ENCODE peak calls at places on chromosomes 13 and 19, in nine cellular contexts. X is stimulated activated effector memory CD8-positive, alpha-beta T cell treated with anti-CD3 and anti-CD28 coated beads, Interleukin-12 subunit alpha, Interleukin-12 subunit beta, amount 100 ng/mL, for 72 hours; Y is nucleus accumbens; R is KBM-7; I is AG10803; E is EL; F is amygdala; N is activated CD8-positive, alpha-beta memory T cell treated with anti-CD3 and anti-CD28 coated beads for 1 hour; H is glutamatergic neuron. Z is an unnamed sample.

GRCh38 chr13:42041017-42041683 is 7.3 kb upstream of the DGKH start:
- DNase-seq in N (no peak), H (peak; percentile 55), E (peak; percentile 66), Y (peak; percentile 33), I (peak; percentile 45), F (no peak), X (peak; percentile 73), R (peak; percentile 63), Z (no peak)

GRCh38 chr19:29326351-29326750 is 113.4 kb upstream of the UQCRFS1 start:
- DNase-seq in E (peak; percentile 8), I (no peak), R (no peak), X (no peak), Y (no peak), H (no peak), F (no peak), N (no peak), Z (no peak)

GRCh38 chr19:18798384-18799352 is 7.6 kb upstream of the COMP start:
- DNase-seq in N (no peak), H (no peak), I (no peak), F (no peak), Y (no peak), R (no peak), X (no peak), E (no peak), Z (no peak)

GRCh38 chr13:73358606-73359005 is 299.8 kb downstream of the KLF5 start:
- DNase-seq in N (no peak), X (no peak), F (no peak), Y (no peak), H (no peak), E (no peak), R (no peak), I (no peak), Z (no peak)

GRCh38 chr19:29040951-29041350 is 172.0 kb downstream of the UQCRFS1 start:
- DNase-seq in X (no peak), E (no peak), H (no peak), N (no peak), F (no peak), Y (no peak), I (no peak), R (no peak), Z (no peak)

GRCh38 chr13:106619688-106620555 is 52.0 kb upstream of the ARGLU1 start:
- DNase-seq in H (no peak), N (no peak), I (peak; percentile 72), F (no peak), R (peak; percentile 65), E (peak; percentile 57), Y (no peak), X (no peak), Z (peak; percentile 45)

GRCh38 chr13:46160474-46161066 is 21.4 kb downstream of the LCP1 start:
- DNase-seq in N (no peak), F (no peak), E (peak; percentile 52), Y (no peak), R (peak; percentile 85), X (no peak), H (no peak), I (peak; percentile 64), Z (peak; percentile 39)

GRCh38 chr13:63446329-63446728 is 2030.7 kb upstream of the PCDH20 start:
- DNase-seq in X (no peak), N (no peak), F (no peak), E (no peak), Y (no peak), I (no peak), R (no peak), H (no peak), Z (no peak)

GRCh38 chr13:29918845-29919244 is 68.4 kb upstream of the UBL3 start:
- DNase-seq in H (no peak), X (no peak), I (peak; percentile 90), N (no peak), R (no peak), E (peak; percentile 93), Y (no peak), F (no peak), Z (peak; percentile 22)

GRCh38 chr19:37309834-37310575 is 60.9 kb upstream of the ZNF527 start:
- DNase-seq in N (no peak), X (no peak), E (no peak), I (no peak), H (no peak), F (no peak), R (peak; percentile 37), Y (no peak), Z (no peak)

GRCh38 chr13:79128158-79128557 is 277.9 kb downstream of the RBM26 start:
- DNase-seq in E (peak; percentile 50), N (no peak), Y (no peak), X (no peak), H (no peak), I (peak; percentile 2), F (no peak), R (peak; percentile 67), Z (no peak)

GRCh38 chr19:7415163-7415856 is 66.6 kb downstream of the ARHGEF18 start:
- DNase-seq in Y (no peak), I (no peak), N (no peak), E (no peak), R (no peak), F (no peak), H (no peak), X (no peak), Z (peak; percentile 50)

GRCh38 chr19:37896142-37896541 is 10.3 kb downstream of the WDR87 start:
- DNase-seq in Y (no peak), X (no peak), E (no peak), R (no peak), I (no peak), N (no peak), H (no peak), F (no peak), Z (no peak)

GRCh38 chr13:76672422-76672821 is 213.8 kb downstream of the KCTD12 start:
- DNase-seq in R (no peak), Y (no peak), N (no peak), I (peak; percentile 18), F (no peak), E (no peak), X (no peak), H (no peak), Z (no peak)

GRCh38 chr13:23433171-23434153 is at the start of gene SACS:
- DNase-seq in I (peak; percentile 55), N (no peak), Y (peak; percentile 56), R (no peak), F (peak; percentile 18), E (peak; percentile 61), H (peak; percentile 78), X (peak; percentile 46), Z (peak; percentile 52)

GRCh38 chr13:29594710-29595379 is 643 bp downstream of the SLC7A1 start:
- DNase-seq in N (peak; percentile 36), E (peak; percentile 67), H (peak; percentile 63), R (no peak), X (peak; percentile 90), Y (peak; percentile 61), F (no peak), I (peak; percentile 72), Z (peak; percentile 45)

GRCh38 chr19:46470376-46470775 is 987 bp downstream of the PNMA8A start:
- DNase-seq in N (no peak), H (no peak), Y (no peak), E (no peak), X (no peak), F (no peak), R (no peak), I (no peak), Z (no peak)

GRCh38 chr13:99970761-99971575 is 599 bp downstream of the ZIC5 start:
- DNase-seq in F (no peak), X (no peak), R (no peak), H (no peak), E (no peak), I (no peak), Y (no peak), N (no peak), Z (no peak)

GRCh38 chr13:113648218-113648615 is 9.8 kb downstream of the ATP4B start:
- DNase-seq in R (no peak), N (no peak), H (peak; percentile 10), F (no peak), E (no peak), Y (no peak), X (no peak), I (no peak), Z (no peak)

GRCh38 chr13:98961204-98962105 is 16.4 kb downstream of the DOCK9 start:
- DNase-seq in X (no peak), R (no peak), Y (no peak), I (peak; percentile 41), F (no peak), E (peak; percentile 57), N (no peak), H (no peak), Z (no peak)

GRCh38 chr19:13751436-13751835 is 12.9 kb upstream of the MRI1 start:
- DNase-seq in F (no peak), H (no peak), I (no peak), N (no peak), E (no peak), R (no peak), Y (no peak), X (no peak), Z (no peak)

GRCh38 chr13:20955496-20955895 is 53.0 kb upstream of the XPO4 start:
- DNase-seq in R (no peak), F (no peak), E (no peak), N (no peak), X (no peak), Y (no peak), I (no peak), H (no peak), Z (no peak)

GRCh38 chr19:35095667-35096368 is 19.8 kb upstream of the FXYD3 start:
- DNase-seq in H (no peak), N (no peak), I (no peak), F (no peak), X (no peak), Y (no peak), E (no peak), R (no peak), Z (no peak)

GRCh38 chr13:114132419-114133121 is at the start of gene RASA3:
- DNase-seq in H (peak; percentile 83), N (no peak), F (no peak), X (peak; percentile 80), R (peak; percentile 76), I (peak; percentile 81), E (peak; percentile 81), Y (peak; percentile 53), Z (peak; percentile 65)

GRCh38 chr13:50152655-50153309 is 137.5 kb downstream of the KCNRG start:
- DNase-seq in R (no peak), F (no peak), N (no peak), X (no peak), H (no peak), E (no peak), I (no peak), Y (no peak), Z (no peak)

GRCh38 chr13:92175330-92175729 is 776.9 kb downstream of the GPC5 start:
- DNase-seq in R (peak; percentile 78), F (no peak), Y (no peak), E (peak; percentile 0), N (no peak), H (peak; percentile 27), X (no peak), I (peak; percentile 6), Z (peak; percentile 26)

GRCh38 chr13:39672378-39673132 is 17.1 kb downstream of the COG6 start:
- DNase-seq in R (no peak), I (no peak), Y (no peak), H (no peak), X (no peak), N (no peak), F (no peak), E (no peak), Z (no peak)

GRCh38 chr19:32599736-32600157 is 18.8 kb downstream of the PDCD5 start:
- DNase-seq in R (peak; percentile 58), H (no peak), N (peak; percentile 24), E (peak; percentile 47), F (no peak), Y (no peak), I (peak; percentile 70), X (peak; percentile 62), Z (peak; percentile 43)

GRCh38 chr19:46471116-46471733 is at the start of gene PNMA8A:
- DNase-seq in Y (peak; percentile 86), E (peak; percentile 59), I (peak; percentile 60), R (peak; percentile 65), F (peak; percentile 33), X (no peak), N (no peak), H (peak; percentile 89), Z (peak; percentile 48)